ENCODE peak calls at places on chromosome 17, in nine cellular contexts. R, L, C, F, Z, N, M, K and O are unnamed samples.

GRCh38 chr17:55161935-55162555 is 102.7 kb upstream of the HLF start:
- DNase-seq in M (peak), R (no peak), Z (no peak), C (no peak), N (no peak), F (no peak), K (no peak), L (peak), O (no peak)

GRCh38 chr17:32445976-32446375 is 1.7 kb downstream of the PSMD11 start:
- DNase-seq in N (no peak), M (peak), F (no peak), C (no peak), K (no peak), Z (no peak), L (no peak), R (no peak), O (no peak)

GRCh38 chr17:57868007-57868774 is 18.3 kb upstream of the MRPS23 start:
- DNase-seq in N (peak), M (peak), L (peak), K (peak), F (no peak), R (no peak), Z (peak), C (peak), O (peak)

GRCh38 chr17:19248923-19249574 is 11.9 kb downstream of the EPN2 start:
- DNase-seq in K (no peak), M (peak), F (no peak), L (no peak), C (no peak), Z (peak), R (no peak), N (no peak), O (no peak)

GRCh38 chr17:74432484-74433391 is 850 bp downstream of the GPRC5C start:
- DNase-seq in F (no peak), N (no peak), M (no peak), Z (no peak), R (no peak), K (no peak), C (no peak), L (no peak), O (no peak)

GRCh38 chr17:19361975-19362292 is 589 bp downstream of the B9D1 start:
- DNase-seq in C (no peak), Z (no peak), F (no peak), K (no peak), N (no peak), R (no peak), L (no peak), M (no peak), O (no peak)

GRCh38 chr17:3845361-3845753 is 689 bp downstream of the NCBP3 start:
- DNase-seq in R (peak), L (no peak), N (peak), C (peak), K (no peak), Z (no peak), M (peak), F (peak), O (no peak)

GRCh38 chr17:7590743-7591142 is 849 bp upstream of the SOX15 start:
- DNase-seq in N (no peak), K (no peak), Z (peak), M (no peak), L (no peak), R (no peak), C (no peak), F (no peak), O (no peak)

GRCh38 chr17:73203135-73203787 is 10.4 kb downstream of the COG1 start:
- DNase-seq in R (no peak), Z (no peak), N (no peak), M (peak), C (no peak), F (no peak), K (no peak), L (no peak), O (no peak)

GRCh38 chr17:4234406-4234805 is 29.4 kb downstream of the ANKFY1 start:
- DNase-seq in F (no peak), Z (no peak), L (no peak), R (no peak), M (peak), K (no peak), C (no peak), N (no peak), O (no peak)

GRCh38 chr17:5837055-5837491 is 233.1 kb upstream of the WSCD1 start:
- DNase-seq in C (no peak), K (no peak), L (peak), F (no peak), R (no peak), Z (no peak), N (no peak), M (no peak), O (no peak)

GRCh38 chr17:76687278-76688164 is 23.2 kb downstream of the MXRA7 start:
- DNase-seq in F (no peak), Z (peak), C (no peak), N (no peak), L (no peak), R (no peak), M (no peak), K (no peak), O (no peak)

GRCh38 chr17:82242977-82243647 is 14.3 kb downstream of the SLC16A3 start:
- DNase-seq in R (no peak), M (peak), Z (peak), C (no peak), K (no peak), N (no peak), L (no peak), F (no peak), O (no peak)

GRCh38 chr17:28807925-28808641 is 34.5 kb downstream of the FAM222B start:
- DNase-seq in K (no peak), Z (peak), N (no peak), L (peak), M (peak), F (no peak), R (no peak), C (no peak), O (no peak)

GRCh38 chr17:488993-489757 is 136.6 kb upstream of the RPH3AL start:
- DNase-seq in N (no peak), M (peak), F (peak), C (peak), Z (no peak), R (no peak), L (peak), K (no peak), O (peak)

GRCh38 chr17:37133131-37133530 is 184.4 kb downstream of the AATF start:
- DNase-seq in F (no peak), Z (no peak), C (no peak), R (no peak), M (no peak), N (no peak), K (no peak), L (no peak), O (no peak)

GRCh38 chr17:11908711-11909146 is 88.5 kb downstream of the ZNF18 start:
- DNase-seq in R (no peak), N (no peak), Z (no peak), C (no peak), L (no peak), K (no peak), M (no peak), F (no peak), O (no peak)

GRCh38 chr17:48646183-48647102 is 20.3 kb upstream of the HOXB9 start:
- DNase-seq in K (no peak), R (no peak), C (peak), Z (no peak), L (peak), N (no peak), M (no peak), F (peak), O (no peak)

GRCh38 chr17:57402691-57403090 is 146.4 kb downstream of the MSI2 start:
- DNase-seq in N (no peak), M (no peak), R (no peak), Z (no peak), K (no peak), C (no peak), L (no peak), F (no peak), O (no peak)

GRCh38 chr17:66129759-66130158 is 62.2 kb downstream of the CEP112 start:
- DNase-seq in M (no peak), C (no peak), K (no peak), L (no peak), F (no peak), Z (no peak), R (no peak), N (no peak), O (no peak)

GRCh38 chr17:62064029-62064790 is 868 bp downstream of the MED13 start:
- DNase-seq in M (peak), K (no peak), N (no peak), R (no peak), L (no peak), Z (no peak), F (no peak), C (no peak), O (no peak)

GRCh38 chr17:74288785-74289184 is 14.8 kb downstream of the DNAI2 start:
- DNase-seq in L (no peak), Z (no peak), K (no peak), F (no peak), R (no peak), M (no peak), C (peak), N (no peak), O (no peak)

GRCh38 chr17:77772899-77773358 is 185.6 kb upstream of the TNRC6C start:
- DNase-seq in C (no peak), Z (no peak), F (no peak), K (no peak), L (no peak), N (no peak), R (no peak), M (no peak), O (no peak)

GRCh38 chr17:27489045-27489715 is 32.9 kb downstream of the KSR1 start:
- DNase-seq in K (no peak), C (no peak), L (no peak), M (peak), R (no peak), N (no peak), Z (peak), F (no peak), O (no peak)

GRCh38 chr17:48051706-48052486 is 3.7 kb downstream of the NFE2L1 start:
- DNase-seq in K (no peak), F (no peak), R (no peak), N (no peak), C (no peak), Z (peak), L (no peak), M (peak), O (no peak)

GRCh38 chr17:19456016-19456927 is 45.2 kb downstream of the RNF112 start:
- DNase-seq in Z (no peak), R (no peak), M (no peak), L (no peak), K (no peak), N (no peak), F (no peak), C (no peak), O (no peak)

GRCh38 chr17:29760279-29760721 is 137.6 kb upstream of the CORO6 start:
- DNase-seq in Z (no peak), M (peak), R (no peak), K (peak), L (no peak), F (peak), N (peak), C (peak), O (peak)

GRCh38 chr17:71176315-71176714 is 944.5 kb upstream of the SOX9 start:
- DNase-seq in N (no peak), C (no peak), R (no peak), Z (no peak), M (no peak), F (no peak), K (no peak), L (no peak), O (no peak)

GRCh38 chr17:45282683-45283644 is 21.1 kb upstream of the SPATA32 start:
- DNase-seq in R (no peak), Z (peak), C (no peak), L (no peak), K (no peak), N (no peak), F (no peak), M (peak), O (no peak)

GRCh38 chr17:74467221-74467951 is 952 bp downstream of the CD300A start:
- DNase-seq in L (no peak), N (peak), K (peak), C (peak), Z (no peak), M (no peak), R (no peak), F (no peak), O (peak)

GRCh38 chr17:9071016-9071415 is 49.7 kb downstream of the NTN1 start:
- DNase-seq in Z (no peak), R (no peak), C (no peak), F (no peak), K (no peak), L (no peak), N (no peak), M (no peak), O (no peak)

GRCh38 chr17:49393491-49394255 is 21.0 kb downstream of the PHB1 start:
- DNase-seq in R (no peak), N (no peak), C (no peak), K (no peak), Z (no peak), L (no peak), M (peak), F (no peak), O (no peak)

GRCh38 chr17:80868022-80868609 is 123.5 kb upstream of the CHMP6 start:
- DNase-seq in N (no peak), F (no peak), M (no peak), R (no peak), K (no peak), Z (no peak), L (no peak), C (no peak), O (no peak)

GRCh38 chr17:28744104-28744801 is 442 bp downstream of the TRAF4 start:
- DNase-seq in M (peak), C (peak), R (no peak), F (peak), Z (no peak), N (no peak), K (peak), L (no peak), O (peak)

GRCh38 chr17:50056217-50056960 is 479 bp downstream of the ITGA3 start:
- DNase-seq in Z (peak), M (peak), N (peak), L (no peak), R (peak), F (peak), K (peak), C (peak), O (peak)

GRCh38 chr17:9684955-9685621 is 39.8 kb downstream of the USP43 start:
- DNase-seq in N (no peak), L (no peak), R (no peak), M (no peak), K (no peak), C (no peak), F (no peak), Z (no peak), O (no peak)

GRCh38 chr17:47009759-47010594 is 30.9 kb upstream of the RPRML start:
- DNase-seq in M (no peak), L (no peak), K (no peak), Z (no peak), C (no peak), N (no peak), F (no peak), R (no peak), O (no peak)

GRCh38 chr17:64455993-64456885 is 7.3 kb downstream of the MILR1 start:
- DNase-seq in F (no peak), N (no peak), R (no peak), Z (no peak), M (no peak), K (peak), L (no peak), C (no peak), O (peak)

GRCh38 chr17:80316927-80317705 is 56.5 kb downstream of the RNF213 start:
- DNase-seq in L (no peak), R (no peak), N (no peak), K (no peak), F (no peak), Z (no peak), M (peak), C (no peak), O (no peak)